ENCODE peak calls at places on chromosomes 2 and 18, in eight cellular contexts. I, T, L, E, Q, B, R and W are unnamed samples.

GRCh38 chr2:156115338-156115737 is 217.2 kb downstream of the NR4A2 start:
- DNase-seq in B (no peak), E (no peak), I (no peak), L (no peak), T (no peak), Q (no peak), R (no peak), W (no peak)

GRCh38 chr2:212845941-212846340 is 305.5 kb downstream of the IKZF2 start:
- DNase-seq in R (no peak), E (no peak), L (no peak), T (no peak), Q (no peak), I (no peak), B (no peak), W (peak)

GRCh38 chr18:8996771-8997432 is 105.6 kb upstream of the NDUFV2 start:
- DNase-seq in R (no peak), Q (no peak), E (no peak), T (no peak), B (no peak), I (no peak), L (no peak), W (no peak)

GRCh38 chr2:19617251-19617650 is 258.8 kb upstream of the OSR1 start:
- DNase-seq in B (no peak), T (no peak), I (no peak), E (no peak), Q (no peak), R (no peak), L (no peak), W (no peak)

GRCh38 chr2:61970807-61971556 is 65.5 kb downstream of the COMMD1 start:
- DNase-seq in T (no peak), B (no peak), E (peak), L (no peak), Q (no peak), R (peak), I (no peak), W (no peak)

GRCh38 chr2:127712999-127713398 is 11.7 kb downstream of the SFT2D3 start:
- DNase-seq in B (no peak), T (no peak), R (no peak), I (no peak), Q (no peak), L (no peak), E (no peak), W (no peak)

GRCh38 chr2:177531706-177532105 is 139.1 kb downstream of the AGPS start:
- DNase-seq in E (no peak), Q (no peak), R (no peak), I (no peak), L (no peak), T (no peak), B (no peak), W (no peak)

GRCh38 chr2:7950035-7950612 is 731.7 kb upstream of the ID2 start:
- DNase-seq in I (no peak), T (no peak), E (no peak), B (no peak), R (no peak), Q (peak), L (no peak), W (no peak)

GRCh38 chr2:232260075-232260474 is 118.5 kb upstream of the ALPP start:
- DNase-seq in Q (no peak), E (no peak), T (no peak), L (no peak), B (no peak), R (peak), I (no peak), W (peak)

GRCh38 chr2:191351298-191351697 is 106.1 kb downstream of the MYO1B start:
- DNase-seq in T (no peak), R (no peak), I (no peak), Q (no peak), L (no peak), E (no peak), B (no peak), W (no peak)

GRCh38 chr2:43407826-43408783 is 181.7 kb upstream of the ZFP36L2 start:
- DNase-seq in I (no peak), T (no peak), L (no peak), B (no peak), E (no peak), Q (no peak), R (no peak), W (peak)

GRCh38 chr2:128447538-128447885 is 128.8 kb upstream of the HS6ST1 start:
- DNase-seq in L (peak), E (no peak), I (no peak), R (no peak), Q (no peak), T (peak), B (no peak), W (no peak)

GRCh38 chr2:98369710-98370239 is 23.5 kb downstream of the CNGA3 start:
- DNase-seq in L (no peak), I (no peak), T (no peak), E (no peak), R (no peak), Q (no peak), B (no peak), W (no peak)

GRCh38 chr2:9941196-9941995 is 10.1 kb upstream of the GRHL1 start:
- DNase-seq in R (no peak), I (no peak), L (no peak), B (no peak), E (no peak), T (no peak), Q (no peak), W (peak)

GRCh38 chr2:213228638-213229037 is 55.6 kb upstream of the SPAG16 start:
- DNase-seq in B (no peak), E (no peak), I (no peak), Q (no peak), T (no peak), L (no peak), R (no peak), W (no peak)

GRCh38 chr2:138632066-138632465 is 130.5 kb downstream of the SPOPL start:
- DNase-seq in B (no peak), E (no peak), R (no peak), T (no peak), Q (no peak), L (no peak), I (no peak), W (peak)

GRCh38 chr2:154740360-154740759 is 41.9 kb downstream of the KCNJ3 start:
- DNase-seq in T (no peak), B (no peak), Q (no peak), E (no peak), R (no peak), L (no peak), I (no peak), W (no peak)

GRCh38 chr2:218354850-218355443 is 1.7 kb upstream of the CATIP start:
- DNase-seq in Q (no peak), I (no peak), T (no peak), R (no peak), B (no peak), E (no peak), L (no peak), W (no peak)

GRCh38 chr18:25247725-25248124 is 104.2 kb downstream of the ZNF521 start:
- DNase-seq in Q (no peak), E (no peak), I (no peak), L (no peak), B (no peak), T (no peak), R (no peak), W (no peak)

GRCh38 chr18:30514059-30514458 is 528.5 kb downstream of the DSC3 start:
- DNase-seq in L (no peak), I (no peak), Q (no peak), R (no peak), B (peak), E (no peak), T (no peak), W (no peak)

GRCh38 chr2:172311921-172312345 is 115.5 kb upstream of the ITGA6 start:
- DNase-seq in Q (no peak), T (no peak), R (no peak), L (no peak), I (no peak), B (no peak), E (peak), W (no peak)

GRCh38 chr2:3606370-3607124 is 11.6 kb downstream of the COLEC11 start:
- DNase-seq in E (no peak), T (no peak), R (no peak), B (peak), I (no peak), Q (no peak), L (peak), W (no peak)

GRCh38 chr18:76553715-76554603 is 58.9 kb upstream of the ZNF516 start:
- DNase-seq in T (peak), R (no peak), B (no peak), Q (no peak), I (no peak), E (no peak), L (no peak), W (no peak)

GRCh38 chr2:126736133-126736874 is 80.3 kb downstream of the GYPC start:
- DNase-seq in E (no peak), B (no peak), I (no peak), T (no peak), R (no peak), L (peak), Q (no peak), W (no peak)

GRCh38 chr2:151946856-151947523 is 118.8 kb upstream of the ARL5A start:
- DNase-seq in L (no peak), T (peak), R (no peak), E (no peak), B (no peak), I (peak), Q (peak), W (no peak)

GRCh38 chr18:58753976-58754375 is 82.7 kb downstream of the MALT1 start:
- DNase-seq in T (no peak), R (no peak), E (no peak), L (no peak), I (no peak), B (no peak), Q (no peak), W (no peak)

GRCh38 chr2:71220743-71221142 is 6.2 kb downstream of the PAIP2B start:
- DNase-seq in Q (no peak), L (no peak), R (peak), T (no peak), B (no peak), E (no peak), I (no peak), W (no peak)

GRCh38 chr18:63046375-63046774 is 273.2 kb downstream of the BCL2 start:
- DNase-seq in B (no peak), Q (no peak), I (no peak), T (no peak), R (no peak), L (peak), E (no peak), W (no peak)

GRCh38 chr2:239830066-239830717 is 194.9 kb downstream of the NDUFA10 start:
- DNase-seq in R (no peak), B (peak), E (peak), I (peak), Q (peak), T (no peak), L (peak), W (no peak)

GRCh38 chr2:24885221-24886113 is 34.6 kb downstream of the ADCY3 start:
- DNase-seq in R (no peak), L (no peak), Q (no peak), I (no peak), E (no peak), B (no peak), T (no peak), W (no peak)

GRCh38 chr2:45874324-45874723 is 222.8 kb downstream of the PRKCE start:
- DNase-seq in B (no peak), T (no peak), E (peak), Q (peak), R (no peak), L (no peak), I (no peak), W (no peak)

GRCh38 chr2:173934895-173935294 is 30.3 kb downstream of the SP3 start:
- DNase-seq in I (no peak), R (no peak), L (no peak), E (no peak), Q (no peak), B (no peak), T (no peak), W (no peak)

GRCh38 chr18:78090584-78090983 is 840.9 kb downstream of the GALR1 start:
- DNase-seq in Q (no peak), T (no peak), L (no peak), E (no peak), I (no peak), R (no peak), B (no peak), W (no peak)

GRCh38 chr2:106839849-106840595 is 45.9 kb downstream of the ST6GAL2 start:
- DNase-seq in Q (no peak), T (no peak), L (peak), B (no peak), E (no peak), I (no peak), R (no peak), W (no peak)

GRCh38 chr2:78020500-78020899 is 498.3 kb upstream of the LRRTM4 start:
- DNase-seq in T (no peak), B (no peak), Q (no peak), I (no peak), L (no peak), R (no peak), E (no peak), W (no peak)

GRCh38 chr2:134377730-134378129 is 123.9 kb downstream of the MGAT5 start:
- DNase-seq in B (no peak), T (no peak), I (no peak), Q (no peak), E (no peak), L (no peak), R (no peak), W (no peak)

GRCh38 chr2:134379722-134380121 is 125.8 kb downstream of the MGAT5 start:
- DNase-seq in L (no peak), T (no peak), B (no peak), E (no peak), R (no peak), I (no peak), Q (no peak), W (no peak)

GRCh38 chr2:134372611-134373131 is 118.8 kb downstream of the MGAT5 start:
- DNase-seq in Q (no peak), T (peak), L (no peak), I (no peak), R (no peak), B (no peak), E (no peak), W (no peak)

GRCh38 chr2:134379293-134379692 is 125.4 kb downstream of the MGAT5 start:
- DNase-seq in B (no peak), T (peak), I (no peak), E (no peak), Q (no peak), L (no peak), R (no peak), W (no peak)

GRCh38 chr2:134375935-134376334 is 122.1 kb downstream of the MGAT5 start:
- DNase-seq in L (no peak), R (no peak), Q (no peak), E (peak), B (no peak), T (peak), I (no peak), W (no peak)
- TF ChIP-seq CTCF in L (peak), R (peak), Q (peak), E (peak), B (no peak), T (no peak), I (peak), W (peak)

DNA sequence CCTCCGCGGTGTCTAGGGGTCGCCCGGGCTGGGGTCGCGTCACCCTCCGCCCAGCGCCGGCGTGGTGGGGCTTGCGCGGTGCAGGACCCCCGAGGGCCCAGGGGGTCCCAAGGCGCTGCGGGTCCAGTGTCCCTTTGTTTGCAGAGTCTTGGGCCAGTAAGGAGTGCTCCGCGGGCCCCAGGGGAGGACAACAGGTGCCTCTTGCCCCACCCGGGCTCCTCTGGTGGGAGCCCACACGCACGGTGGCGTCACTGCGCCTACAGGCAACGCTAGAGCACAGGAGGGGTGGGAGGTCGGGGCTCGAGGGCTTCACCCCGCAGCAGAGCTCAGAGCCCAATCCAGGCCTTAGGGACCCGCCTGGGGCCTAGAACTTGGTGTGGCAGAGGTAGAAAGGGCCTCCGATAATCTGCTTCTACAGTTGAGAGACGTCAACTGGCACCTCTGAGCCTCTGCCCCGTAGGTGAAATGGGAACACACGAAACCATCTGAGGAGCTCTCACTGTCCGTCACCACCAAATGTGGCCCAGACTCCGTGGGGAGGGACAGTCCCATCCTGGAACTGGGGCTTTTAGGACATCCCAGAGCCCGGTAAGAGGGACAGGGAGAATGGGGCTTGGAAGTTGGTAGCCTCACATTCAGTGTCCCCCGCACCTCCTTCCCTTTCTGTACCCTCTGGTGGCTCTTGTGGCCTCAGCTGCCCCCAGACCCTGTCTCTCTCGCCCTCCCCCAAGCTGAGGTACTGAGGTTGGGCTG is 1.4 kb downstream of the ARID5A start:
- DNase-seq in Q (peak), E (no peak), R (no peak), L (no peak), T (no peak), I (no peak), B (peak), W (no peak)
- TF ChIP-seq CTCF in Q (no peak), E (no peak), R (no peak), L (no peak), T (no peak), I (no peak), B (no peak), W (no peak)

DNA sequence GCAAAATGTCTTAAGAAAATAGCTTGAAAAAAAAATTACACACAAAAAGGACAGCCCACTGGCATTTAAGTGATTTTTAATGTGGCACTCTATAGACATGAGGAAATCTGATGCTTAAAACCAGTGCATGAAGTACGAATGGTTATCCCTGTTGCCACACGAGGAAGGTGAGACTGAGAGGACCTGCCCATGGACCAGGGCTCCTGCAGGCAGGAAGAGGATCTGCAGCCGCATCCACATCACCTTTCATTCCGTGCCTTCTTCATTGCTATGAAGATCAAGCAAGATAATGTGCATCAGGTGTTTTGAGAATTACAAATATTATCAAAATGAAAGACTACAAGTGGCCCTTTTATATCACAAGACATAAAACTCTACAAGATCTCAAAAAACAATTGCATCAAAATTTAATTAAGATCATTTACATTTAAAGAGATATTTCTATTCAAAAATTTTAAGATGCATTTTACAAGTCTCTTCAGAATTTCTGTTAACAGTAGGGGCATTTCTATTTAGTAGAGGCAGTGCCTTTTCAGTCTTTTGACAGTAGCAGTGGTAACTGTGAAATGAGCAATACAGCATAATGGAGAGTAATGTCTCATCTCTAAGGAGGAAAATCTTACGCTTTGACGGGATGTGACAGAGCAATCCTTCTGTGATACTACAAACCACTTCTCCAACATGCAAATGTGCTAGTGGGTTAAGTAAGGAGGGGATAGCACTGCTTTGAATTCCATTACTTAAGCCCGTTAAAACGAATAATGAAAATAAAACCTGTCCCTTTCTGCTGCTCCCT is 83.4 kb downstream of the SLC5A7 start:
- DNase-seq in E (no peak), I (no peak), T (no peak), Q (no peak), B (no peak), R (no peak), L (no peak), W (no peak)
- TF ChIP-seq CTCF in E (no peak), I (peak), T (no peak), Q (no peak), B (no peak), R (no peak), L (no peak), W (no peak)

GRCh38 chr2:57448816-57449215 is 597.8 kb upstream of the VRK2 start:
- DNase-seq in E (no peak), I (no peak), Q (no peak), R (no peak), T (no peak), L (no peak), B (no peak), W (no peak)

GRCh38 chr2:57450170-57450569 is 596.4 kb upstream of the VRK2 start:
- DNase-seq in B (no peak), E (no peak), Q (no peak), T (no peak), I (no peak), L (no peak), R (no peak), W (no peak)

DNA sequence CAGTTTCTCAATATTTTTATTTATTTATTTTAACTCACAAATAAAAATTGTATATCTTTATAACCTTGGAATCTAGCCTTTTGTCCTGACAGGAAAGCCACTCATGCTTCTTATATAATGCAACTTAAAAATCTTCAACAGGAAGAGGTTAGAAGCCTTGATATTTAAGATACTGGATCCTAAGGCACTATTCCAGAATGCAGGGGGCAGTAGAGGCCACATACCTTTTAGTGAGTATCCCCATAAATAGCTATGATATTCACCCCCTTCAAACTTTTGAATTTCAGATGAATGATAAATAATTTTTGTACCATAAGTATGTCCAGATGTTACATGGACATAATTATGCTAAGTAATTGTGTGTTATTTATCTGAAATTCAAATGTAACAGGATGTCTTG is 592.7 kb upstream of the VRK2 start:
- DNase-seq in R (no peak), Q (no peak), I (no peak), B (no peak), L (no peak), E (no peak), T (no peak), W (no peak)
- TF ChIP-seq CTCF in R (peak), Q (no peak), I (peak), B (no peak), L (no peak), E (no peak), T (no peak), W (no peak)

GRCh38 chr2:52597361-52597760 is 1170.2 kb upstream of the CHAC2 start:
- DNase-seq in T (no peak), I (no peak), Q (no peak), R (no peak), E (no peak), L (no peak), B (no peak), W (peak)
- TF ChIP-seq CTCF in T (no peak), I (no peak), Q (no peak), R (no peak), E (no peak), L (no peak), B (no peak), W (no peak)